ENCODE peak calls at places on chromosomes 6 and 20, in five cellular contexts. L is CD4-positive, CD25-positive, alpha-beta regulatory T cell; I is SJSA1; N is GM06990; X is cardiac fibroblast. T is an unnamed sample.

GRCh38 chr6:82741325-82741995 is 324.2 kb downstream of the UBE3D start:
- DNase-seq in L (no peak), I (no peak), N (no peak), X (no peak), T (no peak)

GRCh38 chr6:161954699-161955276 is 680.9 kb upstream of the AGPAT4 start:
- DNase-seq in L (no peak), I (no peak), N (no peak), X (no peak), T (no peak)

GRCh38 chr6:42374027-42374669 is 77.6 kb downstream of the TRERF1 start:
- DNase-seq in L (no peak), I (no peak), N (no peak), X (no peak), T (peak)

GRCh38 chr6:112235956-112236355 is 18.4 kb downstream of the LAMA4 start:
- DNase-seq in L (no peak), I (no peak), N (no peak), X (peak), T (no peak)

GRCh38 chr20:53611449-53611894 is 17.8 kb upstream of the ZNF217 start:
- DNase-seq in L (no peak), I (peak), N (peak), X (peak), T (no peak)

GRCh38 chr6:85004283-85005010 is 240.0 kb upstream of the TBX18 start:
- DNase-seq in L (no peak), I (no peak), N (no peak), X (peak), T (no peak)

GRCh38 chr6:38459291-38459690 is 180.4 kb downstream of the BTBD9 start:
- DNase-seq in L (no peak), I (no peak), N (no peak), X (peak), T (no peak)

GRCh38 chr6:105545947-105546710 is 143.2 kb upstream of the PREP start:
- DNase-seq in L (no peak), I (no peak), N (no peak), X (peak), T (no peak)

GRCh38 chr6:133673056-133673455 is 215.9 kb upstream of the TCF21 start:
- DNase-seq in L (no peak), I (no peak), N (no peak), X (no peak), T (no peak)

GRCh38 chr6:138959521-138959920 is 28.5 kb downstream of the REPS1 start:
- DNase-seq in L (no peak), I (no peak), N (no peak), X (no peak), T (no peak)

GRCh38 chr20:12177657-12178293 is 260.1 kb downstream of the BTBD3 start:
- DNase-seq in L (no peak), I (no peak), N (no peak), X (no peak), T (no peak)

GRCh38 chr6:42179956-42180335 is 6.8 kb downstream of the GUCA1A start:
- DNase-seq in L (no peak), I (no peak), N (no peak), X (no peak), T (no peak)

GRCh38 chr20:56417911-56418310 is 5.9 kb downstream of the CASS4 start:
- DNase-seq in L (no peak), I (no peak), N (no peak), X (no peak), T (no peak)
- H3K4me3 ChIP-seq in L (peak), I (no peak), N (no peak), X (no peak), T (no peak)

GRCh38 chr6:119026822-119027221 is 51.6 kb downstream of the FAM184A start:
- DNase-seq in L (no peak), I (no peak), N (no peak), X (no peak), T (no peak)
- H3K4me3 ChIP-seq in L (no peak), I (no peak), N (no peak), X (no peak), T (no peak)

DNA sequence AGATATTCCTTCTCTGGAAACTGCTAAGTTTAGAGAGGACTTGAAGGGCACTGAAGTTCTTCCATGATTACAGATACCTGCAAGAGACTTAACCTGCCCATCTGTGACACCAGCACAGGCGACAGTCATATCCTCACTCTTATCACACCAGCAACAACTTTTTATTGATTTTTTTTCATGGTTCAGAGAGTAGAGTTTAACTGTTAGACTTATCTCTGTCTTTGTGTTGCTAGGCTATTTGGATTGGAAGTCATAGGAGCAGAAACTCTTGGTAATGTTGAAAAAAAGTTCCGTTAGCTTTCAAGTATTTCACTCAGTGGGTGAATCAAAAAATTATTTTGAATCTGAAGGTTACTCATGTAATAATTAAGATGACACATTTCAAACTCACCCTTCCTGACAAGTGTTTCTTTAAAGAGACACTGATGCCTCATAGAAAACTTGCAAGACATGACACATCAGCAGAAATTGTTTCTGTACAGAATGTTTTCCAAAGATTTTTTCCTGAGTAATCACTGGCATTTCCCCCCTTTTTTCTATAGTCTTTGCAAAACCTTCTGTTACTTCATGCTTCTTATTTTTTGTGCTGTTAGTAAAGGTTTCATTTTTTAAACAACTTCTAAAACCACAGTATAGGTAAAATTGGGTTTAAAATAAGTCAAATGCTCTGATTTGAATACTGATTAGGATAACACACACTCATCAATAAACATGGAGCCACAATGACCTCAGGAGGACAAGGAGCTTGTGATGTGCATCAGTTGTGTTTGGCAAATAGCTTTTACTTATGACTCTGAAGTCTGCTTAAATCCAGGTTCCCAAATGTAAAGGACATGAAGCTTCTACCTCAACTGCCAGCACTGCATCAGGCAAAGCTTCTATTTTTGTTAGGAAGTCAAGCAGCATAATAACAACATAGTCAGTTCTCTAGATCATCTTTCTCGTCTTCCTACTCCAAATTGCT is 252.9 kb upstream of the MAN1A1 start:
- DNase-seq in L (no peak), I (no peak), N (no peak), X (peak), T (no peak)
- H3K4me3 ChIP-seq in L (no peak), I (no peak), N (no peak), X (no peak), T (no peak)

DNA sequence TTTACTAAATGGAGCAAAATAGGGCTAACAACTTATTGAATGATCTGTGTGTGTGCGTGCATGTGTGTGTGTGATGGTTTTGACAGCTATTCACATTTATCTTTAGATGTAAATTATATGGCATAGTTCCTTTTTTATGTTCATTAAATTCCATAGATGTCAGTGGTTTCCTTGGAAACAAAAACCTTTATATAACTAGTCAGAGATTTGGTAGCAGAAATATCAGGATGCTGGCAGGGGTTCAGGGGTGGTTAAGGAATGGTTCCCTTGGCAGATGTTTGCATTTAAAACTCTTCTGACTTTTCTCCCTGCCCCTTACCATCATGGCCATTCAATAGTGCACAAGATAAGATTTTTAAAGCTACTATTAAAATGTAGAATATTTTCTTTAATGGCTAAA is 256.6 kb downstream of the PLCB1 start:
- DNase-seq in L (no peak), I (no peak), N (no peak), X (peak), T (no peak)
- H3K4me3 ChIP-seq in L (no peak), I (no peak), N (no peak), X (no peak), T (no peak)

DNA sequence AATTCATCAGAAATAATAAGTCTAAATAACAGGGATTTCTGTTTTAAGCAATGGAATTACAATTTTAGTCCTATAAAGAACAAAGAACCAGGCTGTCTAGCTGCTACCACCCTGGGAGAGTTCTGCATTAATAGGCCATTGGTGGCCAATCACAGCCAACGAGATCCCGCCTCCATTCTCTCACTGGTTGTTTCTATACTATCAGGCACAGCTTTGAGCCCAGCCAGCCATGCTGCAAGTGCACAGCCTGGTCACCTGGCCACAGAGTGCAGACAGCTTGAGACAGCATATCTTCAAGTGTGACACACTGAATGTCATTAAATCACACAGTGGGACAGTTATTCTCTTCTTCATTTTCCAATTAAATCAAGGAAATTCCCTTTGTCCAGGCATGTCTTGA is 16.1 kb upstream of the RAB22A start:
- DNase-seq in L (no peak), I (no peak), N (no peak), X (no peak), T (no peak)
- H3K4me3 ChIP-seq in L (no peak), I (no peak), N (no peak), X (no peak), T (no peak)

GRCh38 chr6:151730496-151730870 is 77.0 kb upstream of the ESR1 start:
- DNase-seq in L (no peak), I (no peak), N (no peak), X (no peak), T (no peak)
- H3K4me3 ChIP-seq in L (no peak), I (no peak), N (no peak), X (no peak), T (no peak)